ENCODE peak calls at places on chromosomes 7 and 10, in five cellular contexts. L is BJ, I is breast epithelium, S is tibial artery, G is fibroblast of lung. X is an unnamed sample.

GRCh38 chr10:48599830-48600134 is 5.1 kb downstream of the ARHGAP22 start:
- DNase-seq in L (no peak), I (no peak), S (no peak), G (no peak), X (no peak)

GRCh38 chr7:84512055-84512454 is 317.5 kb upstream of the SEMA3A start:
- DNase-seq in L (no peak), I (no peak), S (no peak), G (no peak), X (no peak)

GRCh38 chr10:132884041-132884440 is 58.3 kb downstream of the CFAP46 start:
- DNase-seq in L (no peak), I (no peak), S (peak), G (no peak), X (no peak)

GRCh38 chr10:104326991-104327610 is 11.2 kb downstream of the ITPRIP start:
- DNase-seq in L (no peak), I (no peak), S (no peak), G (no peak), X (no peak)

GRCh38 chr10:114642729-114643128 is 15.3 kb downstream of the ABLIM1 start:
- DNase-seq in L (no peak), I (no peak), S (no peak), G (no peak), X (no peak)

GRCh38 chr10:526651-527312 is 162.7 kb downstream of the DIP2C start:
- DNase-seq in L (no peak), I (no peak), S (no peak), G (no peak), X (peak)

GRCh38 chr10:97188234-97188847 is 2.6 kb upstream of the SLIT1 start:
- DNase-seq in L (no peak), I (no peak), S (no peak), G (no peak), X (peak)

GRCh38 chr7:41918597-41918996 is 215.7 kb upstream of the INHBA start:
- DNase-seq in L (peak), I (no peak), S (no peak), G (peak), X (no peak)

GRCh38 chr7:152925412-152926147 is 166.0 kb downstream of the ACTR3B start:
- DNase-seq in L (no peak), I (peak), S (no peak), G (no peak), X (no peak)

GRCh38 chr10:125629758-125630376 is 53.1 kb downstream of the TEX36 start:
- DNase-seq in L (no peak), I (no peak), S (no peak), G (peak), X (peak)

GRCh38 chr7:50304158-50304910 is at the start of gene IKZF1:
- DNase-seq in L (no peak), I (no peak), S (peak), G (no peak), X (peak)

GRCh38 chr7:135512135-135512887 is 2.4 kb upstream of the CNOT4 start:
- DNase-seq in L (no peak), I (no peak), S (no peak), G (peak), X (peak)

GRCh38 chr10:33129181-33129928 is 171.3 kb upstream of the ITGB1 start:
- DNase-seq in L (peak), I (no peak), S (peak), G (peak), X (no peak)
- TF ChIP-seq CTCF in L (no peak), I (no peak), S (no peak), G (peak), X (no peak)

GRCh38 chr7:130490888-130491771 is 755 bp upstream of the MEST start:
- DNase-seq in L (no peak), I (no peak), S (no peak), G (peak), X (peak)
- TF ChIP-seq CTCF in L (peak), I (peak), S (peak), G (peak), X (peak)

GRCh38 chr7:155953501-155953778 is 141.2 kb upstream of the SHH start:
- DNase-seq in L (no peak), I (no peak), S (no peak), G (no peak), X (no peak)

GRCh38 chr7:155954550-155955366 is 142.5 kb upstream of the SHH start:
- DNase-seq in L (no peak), I (no peak), S (no peak), G (no peak), X (no peak)

GRCh38 chr7:155955367-155955635 is 143.0 kb upstream of the SHH start:
- DNase-seq in L (no peak), I (no peak), S (no peak), G (no peak), X (no peak)

GRCh38 chr7:155951554-155952158 is 139.4 kb upstream of the SHH start:
- DNase-seq in L (no peak), I (peak), S (no peak), G (peak), X (no peak)

DNA sequence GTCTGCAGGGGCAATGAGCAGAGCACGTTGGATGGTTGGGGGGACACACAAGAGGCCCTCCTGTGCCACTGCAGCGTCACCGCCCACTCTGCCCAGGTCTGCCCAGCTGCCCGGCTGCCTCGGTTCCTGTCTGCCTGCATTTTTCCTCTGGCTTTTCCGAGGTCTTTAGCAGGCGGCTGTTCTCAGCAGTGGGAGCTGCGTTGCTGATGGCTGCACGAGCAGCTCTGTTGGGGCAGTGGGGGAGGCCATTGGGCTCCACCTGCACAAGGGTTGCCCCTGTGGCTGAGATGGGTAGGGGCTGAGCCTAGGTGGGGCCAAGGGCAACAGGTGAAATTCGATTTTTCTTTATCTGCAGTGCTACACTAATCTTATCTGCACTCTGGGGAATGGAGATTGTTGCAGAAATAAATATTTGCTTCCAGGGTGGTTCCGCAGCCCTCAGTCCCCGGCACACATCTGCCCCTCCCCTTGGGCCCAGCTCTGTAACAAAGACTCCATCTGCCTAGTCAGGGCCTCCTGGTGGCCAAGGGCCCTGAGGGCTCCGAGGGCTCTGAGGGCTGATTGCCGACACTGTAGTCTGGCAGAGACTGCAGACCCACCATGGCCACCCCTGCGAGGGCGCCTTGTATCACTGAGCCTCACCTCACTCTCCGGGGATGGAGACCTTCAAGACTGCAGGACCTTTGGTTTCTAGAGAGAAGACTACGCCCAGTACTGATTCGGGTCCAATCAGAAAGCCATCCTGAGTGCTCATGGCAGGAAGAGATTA is 141.7 kb upstream of the SHH start:
- DNase-seq in L (no peak), I (no peak), S (no peak), G (no peak), X (no peak)
- TF ChIP-seq CTCF in L (no peak), I (no peak), S (no peak), G (no peak), X (no peak)

GRCh38 chr10:9301148-9301547 is 1246.7 kb downstream of the GATA3 start:
- DNase-seq in L (no peak), I (no peak), S (no peak), G (no peak), X (no peak)

GRCh38 chr10:9301554-9301953 is 1247.1 kb downstream of the GATA3 start:
- DNase-seq in L (no peak), I (no peak), S (no peak), G (no peak), X (no peak)

GRCh38 chr10:9302142-9302746 is 1247.8 kb downstream of the GATA3 start:
- DNase-seq in L (peak), I (no peak), S (no peak), G (peak), X (peak)

GRCh38 chr10:9299966-9300365 is 1245.5 kb downstream of the GATA3 start:
- DNase-seq in L (no peak), I (no peak), S (no peak), G (no peak), X (no peak)

DNA sequence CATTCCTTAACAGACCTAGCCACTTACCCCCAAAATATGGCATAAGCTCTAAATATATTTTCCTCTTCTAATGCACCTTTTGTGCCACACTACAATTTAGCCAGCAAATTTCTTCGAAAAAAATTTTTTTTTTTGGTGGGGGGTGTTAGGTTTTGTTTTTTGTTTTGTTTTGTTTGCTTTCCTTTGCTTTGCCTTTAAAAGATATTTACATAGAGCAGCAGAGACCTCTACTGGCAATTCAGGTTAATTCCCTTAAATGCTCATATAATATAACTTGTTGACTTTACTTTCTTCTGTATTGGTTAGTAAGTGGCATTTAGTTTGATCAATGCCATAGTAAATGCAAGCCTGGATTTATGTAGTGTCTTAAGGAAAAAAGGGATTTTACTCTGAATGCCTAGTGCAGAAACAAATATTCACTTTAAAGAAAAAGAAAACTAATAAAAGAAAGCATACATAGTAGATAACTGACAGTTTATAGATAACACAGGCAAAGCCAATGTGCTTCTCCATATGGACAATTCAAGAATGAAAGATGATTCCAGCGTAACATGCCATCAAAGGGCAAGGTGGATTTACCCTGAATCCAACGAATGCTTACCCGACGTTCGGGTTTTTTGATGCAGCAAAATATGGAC is 1250.6 kb downstream of the GATA3 start:
- DNase-seq in L (no peak), I (no peak), S (no peak), G (peak), X (peak)
- TF ChIP-seq CTCF in L (peak), I (no peak), S (no peak), G (peak), X (peak)

GRCh38 chr10:79009144-79009543 is 59.6 kb upstream of the ZMIZ1 start:
- DNase-seq in L (no peak), I (no peak), S (no peak), G (no peak), X (no peak)
- TF ChIP-seq CTCF in L (no peak), I (no peak), S (no peak), G (no peak), X (no peak)